ENCODE peak calls at places on chromosomes 7 and 10, in nine cellular contexts. M is tibial artery, Q is fibroblast of lung, P is progenitor cell of endocrine pancreas, J is A549, H is PC-9, G is AG09309, R is ascending aorta, K is left ventricle myocardium inferior. B is an unnamed sample.

GRCh38 chr10:129728246-129728820 is 235.7 kb downstream of the EBF3 start:
- DNase-seq in M (peak; percentile 60), Q (no peak), P (no peak), J (no peak), H (no peak), G (no peak), R (no peak), K (no peak), B (no peak)

GRCh38 chr10:117223413-117224035 is 17.4 kb upstream of the SLC18A2 start:
- DNase-seq in M (peak; percentile 31), Q (no peak), P (no peak), J (no peak), H (no peak), G (no peak), R (no peak), K (no peak), B (no peak)

GRCh38 chr10:96587255-96588059 is 645 bp upstream of the TM9SF3 start:
- DNase-seq in M (peak; percentile 85), Q (peak; percentile 86), P (no peak), J (peak; percentile 34), H (peak; percentile 56), G (peak; percentile 34), R (no peak), K (no peak), B (no peak)

GRCh38 chr7:44983742-44984477 is 5.1 kb upstream of the MYO1G start:
- DNase-seq in M (no peak), Q (no peak), P (no peak), J (no peak), H (no peak), G (no peak), R (no peak), K (no peak), B (no peak)

GRCh38 chr10:102669206-102670064 is 25.2 kb downstream of the TRIM8 start:
- DNase-seq in M (peak; percentile 87), Q (peak; percentile 50), P (no peak), J (peak; percentile 44), H (peak; percentile 59), G (no peak), R (no peak), K (peak; percentile 65), B (no peak)

GRCh38 chr10:72819053-72819452 is 74.5 kb upstream of the OIT3 start:
- DNase-seq in M (no peak), Q (no peak), P (no peak), J (no peak), H (no peak), G (no peak), R (no peak), K (no peak), B (no peak)

GRCh38 chr7:75993689-75994387 is 557 bp downstream of the TMEM120A start:
- DNase-seq in M (peak; percentile 98), Q (peak; percentile 50), P (peak; percentile 38), J (peak; percentile 87), H (peak; percentile 45), G (no peak), R (peak; percentile 67), K (peak; percentile 78), B (peak; percentile 76)

GRCh38 chr7:2710901-2711551 is 23.0 kb downstream of the AMZ1 start:
- DNase-seq in M (no peak), Q (no peak), P (no peak), J (no peak), H (no peak), G (no peak), R (no peak), K (no peak), B (peak; percentile 64)

GRCh38 chr10:126166797-126167196 is 221.5 kb downstream of the ADAM12 start:
- DNase-seq in M (no peak), Q (no peak), P (no peak), J (no peak), H (no peak), G (no peak), R (no peak), K (no peak), B (no peak)

GRCh38 chr7:128940494-128941322 is 3.0 kb downstream of the IRF5 start:
- DNase-seq in M (no peak), Q (no peak), P (no peak), J (no peak), H (no peak), G (no peak), R (peak; percentile 30), K (peak; percentile 66), B (peak; percentile 91)

GRCh38 chr7:47949703-47950102 is 1.4 kb upstream of the PKD1L1 start:
- DNase-seq in M (no peak), Q (no peak), P (no peak), J (no peak), H (no peak), G (no peak), R (no peak), K (no peak), B (no peak)

GRCh38 chr10:99779335-99779734 is 3.1 kb upstream of the ABCC2 start:
- DNase-seq in M (no peak), Q (peak; percentile 76), P (no peak), J (no peak), H (peak; percentile 67), G (no peak), R (no peak), K (no peak), B (no peak)

GRCh38 chr7:82803411-82803810 is 359.3 kb downstream of the PCLO start:
- DNase-seq in M (no peak), Q (no peak), P (no peak), J (no peak), H (no peak), G (no peak), R (no peak), K (no peak), B (no peak)

GRCh38 chr10:93152136-93152535 is 78.4 kb downstream of the CYP26A1 start:
- DNase-seq in M (no peak), Q (peak; percentile 88), P (no peak), J (no peak), H (peak; percentile 50), G (peak; percentile 71), R (no peak), K (no peak), B (no peak)

GRCh38 chr10:27312854-27313253 is 72.3 kb upstream of the ACBD5 start:
- DNase-seq in M (no peak), Q (no peak), P (no peak), J (no peak), H (peak; percentile 33), G (no peak), R (no peak), K (no peak), B (no peak)

GRCh38 chr7:146116452-146117219 is at the start of gene CNTNAP2:
- DNase-seq in M (no peak), Q (peak; percentile 35), P (peak; percentile 21), J (no peak), H (no peak), G (no peak), R (no peak), K (peak; percentile 19), B (no peak)
- TF ChIP-seq CTCF in M (no peak), Q (no peak), P (no peak), J (no peak), H (no peak), G (no peak), R (no peak), K (no peak), B (no peak)

GRCh38 chr10:58415757-58416156 is 30.5 kb downstream of the TFAM start:
- DNase-seq in M (no peak), Q (no peak), P (no peak), J (no peak), H (no peak), G (no peak), R (no peak), K (no peak), B (no peak)

GRCh38 chr10:58412502-58412961 is 27.3 kb downstream of the TFAM start:
- DNase-seq in M (no peak), Q (peak; percentile 94), P (no peak), J (peak; percentile 40), H (peak; percentile 55), G (peak; percentile 71), R (no peak), K (no peak), B (no peak)

GRCh38 chr10:58409956-58410610 is 24.9 kb downstream of the TFAM start:
- DNase-seq in M (no peak), Q (no peak), P (no peak), J (no peak), H (no peak), G (no peak), R (no peak), K (no peak), B (no peak)

DNA sequence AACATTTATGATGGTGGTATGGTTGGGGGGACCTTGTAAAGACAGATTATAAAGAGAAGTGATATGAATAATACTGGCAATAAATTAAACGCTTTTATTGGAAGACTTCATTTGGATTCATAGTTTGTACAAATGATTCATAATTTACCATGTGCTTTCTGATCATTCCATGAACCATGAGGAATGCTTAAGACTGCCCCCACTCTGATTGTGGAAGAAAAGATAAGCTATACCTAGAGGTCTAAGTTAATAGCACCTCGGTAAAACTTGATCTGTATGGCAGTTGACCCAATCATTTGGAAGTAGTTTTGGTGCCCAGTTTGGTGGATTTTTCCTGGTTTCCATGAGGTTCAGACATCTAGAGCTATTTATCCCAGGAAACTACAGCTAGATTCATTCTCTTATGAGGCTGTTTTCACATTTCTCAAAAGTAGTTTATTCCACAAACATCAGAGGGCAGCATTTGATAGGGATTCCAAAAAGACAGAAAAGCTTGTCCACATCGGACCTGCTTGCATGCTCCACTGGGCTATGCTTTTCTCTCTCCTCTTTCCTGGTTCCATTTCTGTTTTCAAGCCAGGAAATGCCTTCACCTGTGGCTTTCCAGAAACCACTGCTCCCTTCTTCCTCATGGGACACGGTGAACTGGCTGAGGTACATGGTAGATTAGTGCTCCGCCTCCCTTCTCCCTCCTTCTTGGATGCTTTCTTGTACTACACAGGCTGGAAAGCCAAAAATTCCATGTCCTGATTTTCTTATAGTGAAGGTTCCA is 29.2 kb downstream of the TFAM start:
- DNase-seq in M (no peak), Q (peak; percentile 73), P (no peak), J (peak; percentile 57), H (peak; percentile 39), G (no peak), R (no peak), K (no peak), B (no peak)
- TF ChIP-seq CTCF in M (peak; percentile 51), Q (peak; percentile 51), P (peak; percentile 36), J (peak; percentile 89), H (peak; percentile 68), G (peak; percentile 56), R (peak; percentile 52), K (peak; percentile 43), B (no peak)

GRCh38 chr10:82796510-82796909 is 921.5 kb downstream of the NRG3 start:
- DNase-seq in M (no peak), Q (peak; percentile 19), P (no peak), J (no peak), H (no peak), G (no peak), R (no peak), K (no peak), B (no peak)
- TF ChIP-seq CTCF in M (peak; percentile 29), Q (peak; percentile 16), P (peak; percentile 36), J (peak; percentile 25), H (peak; percentile 65), G (peak; percentile 35), R (peak; percentile 23), K (peak; percentile 46), B (no peak)

GRCh38 chr7:116418524-116418923 is 81.0 kb upstream of the CAV2 start:
- DNase-seq in M (no peak), Q (no peak), P (no peak), J (no peak), H (no peak), G (no peak), R (no peak), K (no peak), B (no peak)
- TF ChIP-seq CTCF in M (no peak), Q (no peak), P (no peak), J (no peak), H (no peak), G (no peak), R (no peak), K (no peak), B (no peak)

GRCh38 chr10:33129987-33130386 is 172.0 kb upstream of the ITGB1 start:
- DNase-seq in M (no peak), Q (peak; percentile 98), P (no peak), J (no peak), H (no peak), G (peak; percentile 86), R (no peak), K (no peak), B (no peak)
- TF ChIP-seq CTCF in M (no peak), Q (no peak), P (no peak), J (no peak), H (no peak), G (no peak), R (no peak), K (no peak), B (no peak)

B was measured in GM20000.